ENCODE peak calls at places on chromosomes 5 and 9, in eight cellular contexts. One of them, this sample, is unnamed.

GRCh38 chr9:61673664-61674381 is 484.0 kb downstream of the SPATA31A7 start:
- DNase-seq in PC-3: no peak
- DNase-seq in GM23248: no peak
- DNase-seq in HCT116: no peak
- DNase-seq in neural progenitor cell: no peak
- DNase-seq in OCI-LY7: no peak
- DNase-seq in SK-N-SH: peak; percentile 36
- DNase-seq in GM23338: no peak
- DNase-seq in this sample: no peak

GRCh38 chr5:65014769-65015168 is 246.0 kb downstream of the CWC27 start:
- DNase-seq in PC-3: no peak
- DNase-seq in GM23248: no peak
- DNase-seq in HCT116: no peak
- DNase-seq in neural progenitor cell: no peak
- DNase-seq in OCI-LY7: no peak
- DNase-seq in SK-N-SH: no peak
- DNase-seq in GM23338: no peak
- DNase-seq in this sample: no peak

GRCh38 chr9:79763861-79764260 is 192.1 kb downstream of the TLE4 start:
- DNase-seq in PC-3: no peak
- DNase-seq in GM23248: peak; percentile 19
- DNase-seq in HCT116: no peak
- DNase-seq in neural progenitor cell: no peak
- DNase-seq in OCI-LY7: no peak
- DNase-seq in SK-N-SH: no peak
- DNase-seq in GM23338: no peak
- DNase-seq in this sample: no peak

GRCh38 chr5:82164109-82164956 is 113.8 kb downstream of the RPS23 start:
- DNase-seq in PC-3: peak; percentile 78
- DNase-seq in GM23248: peak; percentile 84
- DNase-seq in HCT116: no peak
- DNase-seq in neural progenitor cell: no peak
- DNase-seq in OCI-LY7: no peak
- DNase-seq in SK-N-SH: no peak
- DNase-seq in GM23338: no peak
- DNase-seq in this sample: peak; percentile 32

GRCh38 chr5:55344392-55344992 is 36.7 kb downstream of the MTREX start:
- DNase-seq in PC-3: peak; percentile 68
- DNase-seq in GM23248: peak; percentile 53
- DNase-seq in HCT116: peak; percentile 36
- DNase-seq in neural progenitor cell: peak; percentile 33
- DNase-seq in OCI-LY7: peak; percentile 49
- DNase-seq in SK-N-SH: peak; percentile 34
- DNase-seq in GM23338: peak; percentile 65
- DNase-seq in this sample: peak; percentile 70

GRCh38 chr5:180832638-180833068 is 28.4 kb downstream of the ZFP62 start:
- DNase-seq in PC-3: no peak
- DNase-seq in GM23248: peak; percentile 4
- DNase-seq in HCT116: no peak
- DNase-seq in neural progenitor cell: no peak
- DNase-seq in OCI-LY7: peak; percentile 80
- DNase-seq in SK-N-SH: no peak
- DNase-seq in GM23338: no peak
- DNase-seq in this sample: no peak

GRCh38 chr9:97411789-97412627 is at the start of gene TDRD7:
- DNase-seq in PC-3: peak; percentile 82
- DNase-seq in GM23248: peak; percentile 94
- DNase-seq in HCT116: peak; percentile 61
- DNase-seq in neural progenitor cell: peak; percentile 86
- DNase-seq in OCI-LY7: peak; percentile 88
- DNase-seq in SK-N-SH: peak; percentile 98
- DNase-seq in GM23338: peak; percentile 72
- DNase-seq in this sample: peak; percentile 96

GRCh38 chr5:165161204-165161603 is 1655.8 kb downstream of the MAT2B start:
- DNase-seq in PC-3: no peak
- DNase-seq in GM23248: no peak
- DNase-seq in HCT116: no peak
- DNase-seq in neural progenitor cell: peak; percentile 19
- DNase-seq in OCI-LY7: no peak
- DNase-seq in SK-N-SH: no peak
- DNase-seq in GM23338: peak; percentile 62
- DNase-seq in this sample: no peak

GRCh38 chr5:115194671-115195070 is 25.0 kb upstream of the TRIM36 start:
- DNase-seq in PC-3: no peak
- DNase-seq in GM23248: peak; percentile 52
- DNase-seq in HCT116: no peak
- DNase-seq in neural progenitor cell: no peak
- DNase-seq in OCI-LY7: no peak
- DNase-seq in SK-N-SH: peak; percentile 67
- DNase-seq in GM23338: no peak
- DNase-seq in this sample: peak; percentile 58

GRCh38 chr9:113906411-113907110 is 30.5 kb downstream of the ZNF618 start:
- DNase-seq in PC-3: no peak
- DNase-seq in GM23248: peak; percentile 44
- DNase-seq in HCT116: no peak
- DNase-seq in neural progenitor cell: no peak
- DNase-seq in OCI-LY7: no peak
- DNase-seq in SK-N-SH: no peak
- DNase-seq in GM23338: no peak
- DNase-seq in this sample: no peak

GRCh38 chr5:96048763-96049162 is 87.1 kb upstream of the ELL2 start:
- DNase-seq in PC-3: no peak
- DNase-seq in GM23248: no peak
- DNase-seq in HCT116: no peak
- DNase-seq in neural progenitor cell: peak; percentile 49
- DNase-seq in OCI-LY7: no peak
- DNase-seq in SK-N-SH: no peak
- DNase-seq in GM23338: peak; percentile 57
- DNase-seq in this sample: peak; percentile 64

GRCh38 chr5:2910401-2911175 is 159.1 kb upstream of the IRX2 start:
- DNase-seq in PC-3: no peak
- DNase-seq in GM23248: no peak
- DNase-seq in HCT116: no peak
- DNase-seq in neural progenitor cell: no peak
- DNase-seq in OCI-LY7: no peak
- DNase-seq in SK-N-SH: no peak
- DNase-seq in GM23338: no peak
- DNase-seq in this sample: no peak

GRCh38 chr9:81224166-81224858 is 465.0 kb downstream of the TLE1 start:
- DNase-seq in PC-3: no peak
- DNase-seq in GM23248: no peak
- DNase-seq in HCT116: no peak
- DNase-seq in neural progenitor cell: peak; percentile 5
- DNase-seq in OCI-LY7: peak; percentile 74
- DNase-seq in SK-N-SH: no peak
- DNase-seq in GM23338: no peak
- DNase-seq in this sample: no peak

GRCh38 chr9:127723450-127723849 is 7.6 kb downstream of the TTC16 start:
- DNase-seq in PC-3: peak; percentile 74
- DNase-seq in GM23248: peak; percentile 93
- DNase-seq in HCT116: no peak
- DNase-seq in neural progenitor cell: no peak
- DNase-seq in OCI-LY7: no peak
- DNase-seq in SK-N-SH: no peak
- DNase-seq in GM23338: no peak
- DNase-seq in this sample: no peak

GRCh38 chr5:2569201-2569600 is 182.3 kb downstream of the IRX2 start:
- DNase-seq in PC-3: no peak
- DNase-seq in GM23248: no peak
- DNase-seq in HCT116: no peak
- DNase-seq in neural progenitor cell: no peak
- DNase-seq in OCI-LY7: no peak
- DNase-seq in SK-N-SH: no peak
- DNase-seq in GM23338: no peak
- DNase-seq in this sample: no peak

GRCh38 chr9:125241000-125241862 is at the start of gene HSPA5:
- DNase-seq in PC-3: peak; percentile 97
- DNase-seq in GM23248: peak; percentile 99
- DNase-seq in HCT116: peak; percentile 99
- DNase-seq in neural progenitor cell: peak; percentile 99
- DNase-seq in OCI-LY7: peak; percentile 99
- DNase-seq in SK-N-SH: peak; percentile 97
- DNase-seq in GM23338: peak; percentile 100
- DNase-seq in this sample: peak; percentile 99

DNA sequence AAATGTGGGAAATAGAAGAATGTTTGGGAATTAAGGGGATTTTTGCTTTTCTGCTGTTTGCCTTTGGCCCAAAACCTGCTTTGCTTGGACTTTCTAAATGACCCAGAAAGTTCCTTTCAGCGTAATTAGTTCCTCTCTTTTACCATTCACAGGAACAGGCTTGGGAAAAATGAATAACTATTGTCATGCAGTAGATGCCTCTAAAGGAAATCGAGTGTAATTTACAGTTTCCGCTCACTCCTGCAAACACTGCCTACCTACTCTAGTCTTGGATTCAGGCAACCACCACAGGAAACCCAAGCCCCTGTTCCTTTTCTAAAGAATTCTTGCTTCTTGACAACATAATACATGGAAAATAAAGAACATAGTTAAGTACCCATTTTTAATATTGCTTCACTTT is 25.0 kb downstream of the TTC23L start:
- DNase-seq in PC-3: no peak
- DNase-seq in GM23248: no peak
- DNase-seq in HCT116: no peak
- DNase-seq in neural progenitor cell: no peak
- DNase-seq in OCI-LY7: no peak
- DNase-seq in SK-N-SH: no peak
- DNase-seq in GM23338: peak; percentile 79
- DNase-seq in this sample: no peak
- TF ChIP-seq EZH2phosphoT487 in PC-3: no peak
- TF ChIP-seq EZH2phosphoT487 in GM23248: no peak
- TF ChIP-seq EZH2phosphoT487 in HCT116: no peak
- TF ChIP-seq EZH2phosphoT487 in neural progenitor cell: no peak
- TF ChIP-seq EZH2phosphoT487 in OCI-LY7: no peak
- TF ChIP-seq EZH2phosphoT487 in SK-N-SH: no peak
- TF ChIP-seq EZH2phosphoT487 in GM23338: no peak
- TF ChIP-seq EZH2phosphoT487 in this sample: no peak

GRCh38 chr9:15714746-15715145 is 161.9 kb downstream of the CCDC171 start:
- DNase-seq in PC-3: no peak
- DNase-seq in GM23248: no peak
- DNase-seq in HCT116: no peak
- DNase-seq in neural progenitor cell: no peak
- DNase-seq in OCI-LY7: no peak
- DNase-seq in SK-N-SH: no peak
- DNase-seq in GM23338: no peak
- DNase-seq in this sample: no peak
- TF ChIP-seq EZH2phosphoT487 in PC-3: no peak
- TF ChIP-seq EZH2phosphoT487 in GM23248: no peak
- TF ChIP-seq EZH2phosphoT487 in HCT116: no peak
- TF ChIP-seq EZH2phosphoT487 in neural progenitor cell: no peak
- TF ChIP-seq EZH2phosphoT487 in OCI-LY7: no peak
- TF ChIP-seq EZH2phosphoT487 in SK-N-SH: no peak
- TF ChIP-seq EZH2phosphoT487 in GM23338: no peak
- TF ChIP-seq EZH2phosphoT487 in this sample: no peak

GRCh38 chr5:134142088-134142487 is 27.6 kb downstream of the TCF7 start:
- DNase-seq in PC-3: no peak
- DNase-seq in GM23248: no peak
- DNase-seq in HCT116: no peak
- DNase-seq in neural progenitor cell: no peak
- DNase-seq in OCI-LY7: no peak
- DNase-seq in SK-N-SH: no peak
- DNase-seq in GM23338: no peak
- DNase-seq in this sample: peak; percentile 26
- TF ChIP-seq EZH2phosphoT487 in PC-3: no peak
- TF ChIP-seq EZH2phosphoT487 in GM23248: no peak
- TF ChIP-seq EZH2phosphoT487 in HCT116: no peak
- TF ChIP-seq EZH2phosphoT487 in neural progenitor cell: no peak
- TF ChIP-seq EZH2phosphoT487 in OCI-LY7: no peak
- TF ChIP-seq EZH2phosphoT487 in SK-N-SH: no peak
- TF ChIP-seq EZH2phosphoT487 in GM23338: no peak
- TF ChIP-seq EZH2phosphoT487 in this sample: no peak

GRCh38 chr9:68804911-68805889 is 100.2 kb downstream of the PIP5K1B start:
- DNase-seq in PC-3: no peak
- DNase-seq in GM23248: no peak
- DNase-seq in HCT116: no peak
- DNase-seq in neural progenitor cell: no peak
- DNase-seq in OCI-LY7: no peak
- DNase-seq in SK-N-SH: no peak
- DNase-seq in GM23338: no peak
- DNase-seq in this sample: no peak

GRCh38 chr9:68802525-68803015 is 97.5 kb downstream of the PIP5K1B start:
- DNase-seq in PC-3: no peak
- DNase-seq in GM23248: no peak
- DNase-seq in HCT116: no peak
- DNase-seq in neural progenitor cell: no peak
- DNase-seq in OCI-LY7: peak; percentile 32
- DNase-seq in SK-N-SH: no peak
- DNase-seq in GM23338: no peak
- DNase-seq in this sample: no peak

GRCh38 chr9:68805890-68806517 is 101.0 kb downstream of the PIP5K1B start:
- DNase-seq in PC-3: no peak
- DNase-seq in GM23248: no peak
- DNase-seq in HCT116: no peak
- DNase-seq in neural progenitor cell: no peak
- DNase-seq in OCI-LY7: no peak
- DNase-seq in SK-N-SH: no peak
- DNase-seq in GM23338: no peak
- DNase-seq in this sample: no peak

DNA sequence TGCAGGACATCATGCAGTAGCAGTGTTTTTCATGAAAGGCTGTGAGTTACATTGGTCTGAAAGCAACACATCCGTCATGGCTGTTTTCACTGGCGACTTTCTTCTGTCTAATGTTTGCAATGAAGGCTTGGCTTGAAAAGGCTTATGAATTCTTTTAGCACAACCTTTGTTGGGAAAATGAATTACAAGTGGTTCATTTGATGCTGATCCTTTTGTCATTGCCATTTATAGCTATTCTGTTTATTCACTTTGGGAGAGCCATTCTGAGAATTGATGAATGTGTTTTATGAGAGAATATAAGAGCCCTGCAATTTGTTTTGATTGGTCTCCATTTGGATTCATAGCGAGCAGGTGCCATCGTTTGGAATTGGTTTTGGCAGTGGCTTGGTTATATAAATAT is 103.4 kb downstream of the PIP5K1B start:
- DNase-seq in PC-3: no peak
- DNase-seq in GM23248: no peak
- DNase-seq in HCT116: no peak
- DNase-seq in neural progenitor cell: no peak
- DNase-seq in OCI-LY7: no peak
- DNase-seq in SK-N-SH: no peak
- DNase-seq in GM23338: no peak
- DNase-seq in this sample: no peak
- TF ChIP-seq EZH2phosphoT487 in PC-3: no peak
- TF ChIP-seq EZH2phosphoT487 in GM23248: no peak
- TF ChIP-seq EZH2phosphoT487 in HCT116: no peak
- TF ChIP-seq EZH2phosphoT487 in neural progenitor cell: no peak
- TF ChIP-seq EZH2phosphoT487 in OCI-LY7: no peak
- TF ChIP-seq EZH2phosphoT487 in SK-N-SH: no peak
- TF ChIP-seq EZH2phosphoT487 in GM23338: no peak
- TF ChIP-seq EZH2phosphoT487 in this sample: no peak